ENCODE peak calls at places on chromosomes 11 and 22, in eight cellular contexts. N is uterus, J is adrenal gland, M is cardiac muscle cell, V is tibial artery, I is IMR-90, R is body of pancreas, O is heart left ventricle. W is an unnamed sample. For H3K36me3, the result is how much of the 10 kb centered on the place peaks cover.

GRCh38 chr11:110381214-110381613 is 48.5 kb upstream of the FDX1 start:
- DNase-seq in N (no peak), J (no peak), M (no peak), V (no peak), I (no peak), R (no peak), O (no peak), W (no peak)

GRCh38 chr11:62337682-62338181 is 484 bp downstream of the ASRGL1 start:
- DNase-seq in N (peak), J (no peak), M (peak), V (no peak), I (no peak), R (peak), O (no peak), W (no peak)

GRCh38 chr11:133168016-133168415 is 364.3 kb downstream of the OPCML start:
- DNase-seq in N (no peak), J (no peak), M (no peak), V (no peak), I (no peak), R (no peak), O (no peak), W (no peak)

GRCh38 chr11:35525501-35526175 is at the start of gene PAMR1:
- DNase-seq in N (peak), J (no peak), M (peak), V (peak), I (peak), R (peak), O (peak), W (no peak)

GRCh38 chr11:61596539-61596938 is 15.7 kb upstream of the SYT7 start:
- DNase-seq in N (no peak), J (no peak), M (no peak), V (no peak), I (no peak), R (no peak), O (no peak), W (no peak)

GRCh38 chr11:5930614-5931013 is 11.4 kb upstream of the OR56A3 start:
- DNase-seq in N (no peak), J (no peak), M (no peak), V (no peak), I (no peak), R (no peak), O (no peak), W (no peak)

GRCh38 chr22:26890870-26891269 is 233.5 kb downstream of the MIAT start:
- DNase-seq in N (no peak), J (no peak), M (peak), V (no peak), I (no peak), R (no peak), O (no peak), W (no peak)

GRCh38 chr11:45212566-45213315 is 66.3 kb downstream of the PRDM11 start:
- DNase-seq in N (no peak), J (no peak), M (peak), V (no peak), I (no peak), R (no peak), O (no peak), W (no peak)

GRCh38 chr11:78078218-78079167 is 1.2 kb downstream of the NDUFC2 start:
- DNase-seq in N (no peak), J (no peak), M (no peak), V (no peak), I (no peak), R (no peak), O (no peak), W (no peak)

GRCh38 chr11:127003260-127003981 is 2.9 kb upstream of the KIRREL3 start:
- DNase-seq in N (no peak), J (no peak), M (peak), V (no peak), I (peak), R (peak), O (no peak), W (no peak)

GRCh38 chr11:35619030-35619753 is 932 bp downstream of the FJX1 start:
- DNase-seq in N (peak), J (peak), M (no peak), V (peak), I (peak), R (peak), O (peak), W (no peak)

GRCh38 chr11:17352925-17353227 is 1.3 kb downstream of the NCR3LG1 start:
- DNase-seq in N (peak), J (no peak), M (peak), V (no peak), I (peak), R (peak), O (peak), W (no peak)

GRCh38 chr11:76329084-76329648 is 51.8 kb downstream of the THAP12 start:
- DNase-seq in N (no peak), J (no peak), M (peak), V (no peak), I (peak), R (no peak), O (no peak), W (no peak)

GRCh38 chr11:86627776-86628455 is 44.5 kb downstream of the ME3 start:
- DNase-seq in N (no peak), J (no peak), M (no peak), V (peak), I (no peak), R (no peak), O (peak), W (no peak)

GRCh38 chr11:80995523-80995922 is 1554.7 kb upstream of the TENM4 start:
- DNase-seq in N (no peak), J (no peak), M (no peak), V (no peak), I (no peak), R (no peak), O (no peak), W (no peak)

GRCh38 chr11:62622476-62622875 is 690 bp upstream of the B3GAT3 start:
- DNase-seq in N (no peak), J (no peak), M (no peak), V (no peak), I (no peak), R (no peak), O (no peak), W (no peak)

GRCh38 chr22:35868938-35869337 is 151.3 kb downstream of the APOL5 start:
- DNase-seq in N (no peak), J (no peak), M (no peak), V (no peak), I (peak), R (no peak), O (no peak), W (no peak)

GRCh38 chr22:42060489-42060888 is 10.1 kb downstream of the NAGA start:
- DNase-seq in N (no peak), J (no peak), M (no peak), V (no peak), I (no peak), R (no peak), O (no peak), W (no peak)

GRCh38 chr11:7548659-7549283 is 35.0 kb downstream of the PPFIBP2 start:
- DNase-seq in N (no peak), J (no peak), M (peak), V (no peak), I (no peak), R (peak), O (no peak), W (no peak)

GRCh38 chr11:40328890-40329617 is 1130.4 kb downstream of the LRRC4C start:
- DNase-seq in N (no peak), J (peak), M (no peak), V (peak), I (peak), R (peak), O (peak), W (no peak)

GRCh38 chr11:114250180-114250579 is 46.0 kb upstream of the NNMT start:
- DNase-seq in N (no peak), J (no peak), M (no peak), V (no peak), I (no peak), R (no peak), O (no peak), W (no peak)

GRCh38 chr11:134573857-134574256 is 161.8 kb upstream of the B3GAT1 start:
- DNase-seq in N (no peak), J (no peak), M (no peak), V (no peak), I (no peak), R (no peak), O (no peak), W (no peak)

GRCh38 chr11:111523343-111523742 is 8.8 kb downstream of the HOATZ start:
- DNase-seq in N (no peak), J (no peak), M (no peak), V (no peak), I (no peak), R (no peak), O (no peak), W (no peak)

GRCh38 chr22:42692239-42693054 is 28.2 kb downstream of the A4GALT start:
- DNase-seq in N (no peak), J (no peak), M (no peak), V (no peak), I (no peak), R (no peak), O (no peak), W (no peak)

GRCh38 chr22:20758688-20759087 is 15.2 kb upstream of the SERPIND1 start:
- DNase-seq in N (no peak), J (no peak), M (no peak), V (no peak), I (no peak), R (no peak), O (no peak), W (no peak)

GRCh38 chr11:17354070-17354924 is 2.7 kb downstream of the NCR3LG1 start:
- DNase-seq in N (peak), J (peak), M (peak), V (peak), I (peak), R (peak), O (peak), W (no peak)

DNA sequence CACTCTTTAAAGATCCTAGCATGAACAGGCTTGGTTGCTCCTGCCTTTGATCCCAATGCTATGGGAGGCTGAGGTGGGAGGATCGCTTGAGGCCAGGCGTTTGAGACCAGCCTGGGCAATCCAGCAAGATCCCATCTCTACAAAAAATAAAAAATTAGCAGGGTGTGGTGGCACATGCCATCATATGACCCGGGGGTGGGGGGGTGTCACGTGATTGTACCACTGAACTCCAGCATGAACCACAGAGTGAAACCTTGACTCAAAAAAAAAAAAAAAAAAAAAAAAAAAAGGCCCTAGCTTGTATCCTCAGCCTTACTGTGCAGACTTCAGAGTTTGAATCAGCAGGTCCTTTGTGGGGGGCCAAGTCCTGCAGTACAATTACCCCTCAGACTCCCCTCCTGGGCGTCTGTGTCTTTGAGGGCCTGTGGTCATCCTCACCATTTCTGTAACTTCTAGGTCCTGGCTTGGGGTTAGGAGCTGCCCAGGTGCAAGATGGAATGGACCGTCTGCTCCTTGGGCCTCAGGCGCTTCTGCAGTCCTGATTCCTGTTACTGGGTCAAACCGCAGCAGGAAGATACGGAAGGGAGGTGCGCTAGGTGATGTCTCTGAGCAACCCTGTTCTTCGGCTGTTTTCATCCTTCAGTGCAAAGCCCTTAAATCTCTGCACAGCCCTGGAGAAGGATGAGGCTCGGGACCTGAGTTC is 208.1 kb downstream of the CTTN start:
- DNase-seq in N (no peak), J (no peak), M (no peak), V (no peak), I (no peak), R (no peak), O (no peak), W (no peak)
- TF ChIP-seq CTCF in N (no peak), J (no peak), M (no peak), V (no peak), I (no peak), R (no peak), O (no peak), W (no peak)

GRCh38 chr11:1280116-1281035 is 29.1 kb downstream of the TOLLIP start:
- DNase-seq in N (no peak), J (no peak), M (no peak), V (no peak), I (no peak), R (no peak), O (no peak), W (no peak)
- H3K36me3 ChIP-seq in N (under half), J (half or more), M (under half), V (under half), I (half or more), R (under half), O (half or more), W (half or more)

GRCh38 chr11:104782377-104782754 is 115.9 kb downstream of the CASP12 start:
- DNase-seq in N (no peak), J (no peak), M (no peak), V (no peak), I (no peak), R (no peak), O (no peak), W (no peak)
- H3K27ac ChIP-seq in N (no peak), J (no peak), M (no peak), V (no peak), I (no peak), R (no peak), O (no peak), W (no peak)

GRCh38 chr11:116078101-116078561 is 573.9 kb upstream of the CADM1 start:
- DNase-seq in N (no peak), J (no peak), M (peak), V (no peak), I (peak), R (no peak), O (no peak), W (no peak)
- TF ChIP-seq CTCF in N (no peak), J (no peak), M (peak), V (no peak), I (peak), R (no peak), O (peak), W (no peak)

GRCh38 chr22:46863794-46864193 is 101.3 kb downstream of the TBC1D22A start:
- DNase-seq in N (no peak), J (no peak), M (no peak), V (no peak), I (no peak), R (no peak), O (no peak), W (no peak)
- H3K36me3 ChIP-seq in N (under half), J (under half), M (under half), V (under half), I (under half), R (under half), O (under half), W (under half)

DNA sequence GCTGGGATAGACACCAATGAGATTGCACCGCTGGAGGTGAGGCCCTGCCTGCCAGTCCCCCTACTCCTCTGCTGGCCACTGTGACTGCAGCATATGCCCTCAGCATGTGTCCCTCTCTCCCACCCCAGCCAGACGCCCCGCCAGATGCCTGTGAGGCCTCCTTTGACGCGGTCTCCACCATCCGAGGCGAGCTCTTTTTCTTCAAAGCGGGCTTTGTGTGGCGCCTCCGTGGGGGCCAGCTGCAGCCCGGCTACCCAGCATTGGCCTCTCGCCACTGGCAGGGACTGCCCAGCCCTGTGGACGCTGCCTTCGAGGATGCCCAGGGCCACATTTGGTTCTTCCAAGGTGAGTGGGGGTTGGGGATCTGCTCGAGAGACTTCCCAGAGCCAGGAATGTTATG is 5.7 kb upstream of the SMARCB1 start:
- DNase-seq in N (no peak), J (no peak), M (no peak), V (no peak), I (no peak), R (no peak), O (no peak), W (no peak)
- H3K27ac ChIP-seq in N (no peak), J (no peak), M (no peak), V (no peak), I (peak), R (no peak), O (no peak), W (no peak)

GRCh38 chr22:34111210-34111824 is 191.0 kb upstream of the LARGE1 start:
- DNase-seq in N (peak), J (peak), M (peak), V (peak), I (no peak), R (peak), O (peak), W (no peak)
- TF ChIP-seq CTCF in N (peak), J (peak), M (peak), V (peak), I (peak), R (peak), O (peak), W (peak)

GRCh38 chr11:66240781-66241136 is 27.7 kb upstream of the RAB1B start:
- DNase-seq in N (no peak), J (no peak), M (no peak), V (no peak), I (no peak), R (no peak), O (no peak), W (no peak)
- H3K36me3 ChIP-seq in N (under half), J (under half), M (under half), V (under half), I (half or more), R (under half), O (half or more), W (under half)

DNA sequence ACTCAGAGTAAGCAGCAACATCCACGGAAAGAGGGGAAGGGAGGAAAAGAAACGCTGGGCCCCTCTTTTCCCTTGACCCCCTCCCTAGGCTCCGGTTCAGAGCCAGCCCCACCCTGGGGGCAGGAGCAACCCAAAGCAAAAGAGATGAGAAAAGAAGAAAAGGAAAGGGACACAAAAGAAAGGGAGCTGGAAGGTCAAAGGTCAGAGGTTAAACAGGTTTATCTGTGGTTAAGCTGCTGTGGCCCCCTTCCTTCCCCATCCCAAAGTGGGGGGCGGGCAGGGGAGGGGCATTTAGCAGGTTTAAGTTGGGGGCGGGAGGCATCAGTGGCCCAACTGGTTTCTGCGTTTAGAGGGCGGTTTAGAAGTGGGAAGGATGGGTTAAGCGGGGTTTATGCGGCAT is 35.6 kb downstream of the SLC22A12 start:
- DNase-seq in N (no peak), J (no peak), M (no peak), V (no peak), I (no peak), R (no peak), O (no peak), W (no peak)
- H3K27ac ChIP-seq in N (no peak), J (no peak), M (no peak), V (no peak), I (no peak), R (no peak), O (no peak), W (no peak)